ENCODE peak calls at places on chromosomes 12 and 14, in five cellular contexts. F is cardiac muscle cell, Q is A549, R is tibial nerve, I is heart left ventricle. E is an unnamed sample.

GRCh38 chr12:80193900-80194299 is 94.6 kb downstream of the OTOGL start:
- DNase-seq in Q (no peak), R (no peak), I (peak), F (no peak), E (no peak)

GRCh38 chr14:89386214-89386886 is 30.7 kb downstream of the FOXN3 start:
- DNase-seq in Q (no peak), F (no peak), I (no peak), R (no peak), E (no peak)

GRCh38 chr12:57754411-57755193 is at the start of gene MARCHF9:
- DNase-seq in R (no peak), F (no peak), I (peak), Q (peak), E (peak)

GRCh38 chr12:109056891-109057290 is 4.5 kb downstream of the USP30 start:
- DNase-seq in F (no peak), I (no peak), Q (no peak), R (no peak), E (no peak)

GRCh38 chr12:48454675-48455074 is 17.7 kb upstream of the ANP32D start:
- DNase-seq in R (no peak), I (no peak), Q (peak), F (peak), E (peak)

GRCh38 chr14:99592933-99593753 is 10.9 kb downstream of the CCDC85C start:
- DNase-seq in R (no peak), Q (no peak), I (no peak), F (no peak), E (no peak)

GRCh38 chr14:75340921-75341320 is 62.3 kb downstream of the FOS start:
- DNase-seq in Q (no peak), F (peak), R (peak), I (peak), E (no peak)

GRCh38 chr12:156945-157344 is 57.0 kb downstream of the SLC6A12 start:
- DNase-seq in R (no peak), I (no peak), Q (no peak), F (no peak), E (no peak)

GRCh38 chr12:39692258-39692853 is 72.8 kb upstream of the ABCD2 start:
- DNase-seq in R (no peak), F (peak), Q (no peak), I (no peak), E (no peak)

GRCh38 chr14:68109132-68109531 is 289.6 kb downstream of the RAD51B start:
- DNase-seq in Q (no peak), F (peak), R (no peak), I (no peak), E (no peak)

GRCh38 chr14:74965770-74966153 is 10.4 kb upstream of the PGF start:
- DNase-seq in R (no peak), I (no peak), F (peak), Q (no peak), E (no peak)

GRCh38 chr14:76753799-76754198 is 7.5 kb upstream of the VASH1 start:
- DNase-seq in F (no peak), R (no peak), I (no peak), Q (no peak), E (no peak)

GRCh38 chr12:124979568-124979967 is 9.4 kb downstream of the DHX37 start:
- DNase-seq in F (no peak), Q (no peak), I (no peak), R (no peak), E (no peak)

GRCh38 chr12:43836455-43836989 is 641 bp downstream of the TMEM117 start:
- DNase-seq in R (peak), F (peak), I (peak), Q (peak), E (no peak)

GRCh38 chr12:130765186-130765659 is 49.1 kb upstream of the RIMBP2 start:
- DNase-seq in I (no peak), Q (peak), F (no peak), R (no peak), E (no peak)

GRCh38 chr12:115755061-115755751 is 522.3 kb downstream of the MED13L start:
- DNase-seq in I (no peak), R (no peak), F (no peak), Q (no peak), E (no peak)

GRCh38 chr12:74646831-74647230 is 109.2 kb downstream of the ATXN7L3B start:
- DNase-seq in F (peak), R (no peak), I (no peak), Q (peak), E (no peak)

GRCh38 chr12:27429606-27430005 is 16.9 kb upstream of the SMCO2 start:
- DNase-seq in Q (no peak), I (no peak), R (no peak), F (peak), E (no peak)

GRCh38 chr12:69415471-69416275 is 54.5 kb upstream of the FRS2 start:
- DNase-seq in Q (peak), F (peak), R (peak), I (peak), E (no peak)

GRCh38 chr14:37678916-37679315 is 83.5 kb downstream of the TTC6 start:
- DNase-seq in F (peak), I (no peak), Q (no peak), R (no peak), E (no peak)

GRCh38 chr14:61190341-61190740 is 90.8 kb downstream of the TMEM30B start:
- DNase-seq in F (no peak), R (no peak), I (no peak), Q (no peak), E (no peak)

GRCh38 chr12:61538951-61539350 is 721.3 kb upstream of the USP15 start:
- DNase-seq in R (no peak), Q (peak), F (no peak), I (no peak), E (no peak)

GRCh38 chr14:81927069-81927468 is 393.4 kb upstream of the SEL1L start:
- DNase-seq in R (no peak), I (no peak), F (peak), Q (no peak), E (no peak)

GRCh38 chr14:96184737-96185136 is 19.9 kb upstream of the BDKRB2 start:
- DNase-seq in I (no peak), F (peak), R (no peak), Q (no peak), E (no peak)

GRCh38 chr12:108299516-108299915 is 39.6 kb downstream of the CMKLR1 start:
- DNase-seq in Q (no peak), F (no peak), I (no peak), R (no peak), E (no peak)

GRCh38 chr12:62640910-62641448 is 174.4 kb downstream of the MON2 start:
- DNase-seq in I (no peak), R (no peak), Q (peak), F (peak), E (peak)

GRCh38 chr14:77582511-77582910 is 33.9 kb downstream of the SPTLC2 start:
- DNase-seq in I (no peak), F (no peak), Q (no peak), R (no peak), E (no peak)

GRCh38 chr14:68715032-68715924 is 77.6 kb downstream of the ZFP36L1 start:
- DNase-seq in Q (peak), I (no peak), F (peak), R (no peak), E (no peak)

GRCh38 chr12:132153501-132154340 is 9.5 kb downstream of the NOC4L start:
- DNase-seq in F (peak), Q (peak), R (no peak), I (peak), E (no peak)

GRCh38 chr12:80041691-80042090 is 57.6 kb upstream of the OTOGL start:
- DNase-seq in Q (no peak), R (no peak), F (peak), I (no peak), E (no peak)

GRCh38 chr14:53412819-53413664 is 259.9 kb upstream of the DDHD1 start:
- DNase-seq in Q (peak), F (peak), R (no peak), I (no peak), E (no peak)

GRCh38 chr12:19196959-19197630 is 67.6 kb downstream of the PLEKHA5 start:
- DNase-seq in I (no peak), Q (no peak), F (peak), R (no peak), E (no peak)

GRCh38 chr12:9651265-9651729 is 18.2 kb upstream of the CLEC2D start:
- DNase-seq in R (no peak), I (peak), F (peak), Q (no peak), E (no peak)

GRCh38 chr12:111091036-111091435 is 170.7 kb upstream of the MYL2 start:
- DNase-seq in Q (no peak), F (no peak), I (no peak), R (no peak), E (no peak)

DNA sequence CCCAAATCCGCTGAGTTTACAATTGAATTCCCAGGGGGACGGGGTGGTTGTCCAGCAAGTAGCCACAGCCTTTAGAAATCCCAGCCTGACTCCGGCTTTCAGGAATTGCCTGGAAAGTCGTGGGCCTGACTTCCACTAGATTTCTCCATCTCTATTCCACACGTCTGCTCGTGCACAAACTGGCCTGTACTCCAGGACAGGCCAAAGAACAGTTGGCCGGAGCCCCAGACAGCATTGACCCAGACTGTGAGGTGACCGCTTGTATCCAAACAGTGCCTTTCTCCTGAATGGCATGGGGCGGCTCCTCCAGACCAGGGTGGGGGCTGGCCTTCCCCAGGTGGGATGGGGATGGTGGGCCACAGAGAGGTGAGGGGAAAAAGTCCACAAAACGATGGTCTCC is 62.2 kb downstream of the KDM2B start:
- DNase-seq in R (no peak), F (no peak), I (no peak), Q (no peak), E (no peak)
- TF ChIP-seq CTCF in R (no peak), F (no peak), I (no peak), Q (no peak), E (no peak)

GRCh38 chr14:64476438-64476837 is 11.1 kb downstream of the AKAP5 start:
- DNase-seq in I (no peak), F (no peak), R (no peak), Q (no peak), E (no peak)

GRCh38 chr14:64474698-64475097 is 9.4 kb downstream of the AKAP5 start:
- DNase-seq in I (no peak), R (no peak), Q (no peak), F (no peak), E (no peak)

GRCh38 chr14:64474041-64474440 is 8.7 kb downstream of the AKAP5 start:
- DNase-seq in F (no peak), I (no peak), R (no peak), Q (no peak), E (no peak)

GRCh38 chr14:64475585-64476273 is 10.4 kb downstream of the AKAP5 start:
- DNase-seq in R (no peak), I (no peak), F (no peak), Q (no peak), E (no peak)

GRCh38 chr14:64478634-64479250 is 13.4 kb downstream of the AKAP5 start:
- DNase-seq in R (no peak), Q (no peak), I (no peak), F (peak), E (no peak)
- TF ChIP-seq CTCF in R (peak), Q (peak), I (peak), F (peak), E (no peak)

GRCh38 chr12:75922944-75923642 is 108.5 kb downstream of the PHLDA1 start:
- DNase-seq in F (no peak), I (no peak), R (no peak), Q (no peak), E (no peak)
- TF ChIP-seq CTCF in F (no peak), I (no peak), R (no peak), Q (no peak), E (no peak)

GRCh38 chr12:16076553-16076952 is 165.4 kb downstream of the DERA start:
- DNase-seq in Q (peak), I (no peak), F (peak), R (no peak), E (no peak)
- TF ChIP-seq CTCF in Q (peak), I (peak), F (peak), R (no peak), E (peak)

GRCh38 chr12:4653257-4653656 is 4.3 kb downstream of the NDUFA9 start:
- DNase-seq in R (no peak), I (no peak), Q (no peak), F (no peak), E (no peak)
- TF ChIP-seq CTCF in R (no peak), I (no peak), Q (no peak), F (no peak), E (no peak)

GRCh38 chr12:14416658-14417057 is 51.2 kb downstream of the ATF7IP start:
- DNase-seq in I (peak), R (no peak), Q (peak), F (peak), E (peak)
- TF ChIP-seq CTCF in I (peak), R (no peak), Q (no peak), F (peak), E (no peak)

GRCh38 chr14:94181835-94182234 is 7.7 kb downstream of the PPP4R4 start:
- DNase-seq in F (no peak), I (no peak), Q (no peak), R (no peak), E (no peak)

GRCh38 chr14:94177806-94178205 is 3.7 kb downstream of the PPP4R4 start:
- DNase-seq in Q (no peak), I (no peak), R (no peak), F (no peak), E (no peak)

GRCh38 chr14:94176808-94177207 is 2.7 kb downstream of the PPP4R4 start:
- DNase-seq in I (no peak), R (no peak), F (no peak), Q (no peak), E (no peak)

GRCh38 chr14:94179244-94179643 is 5.1 kb downstream of the PPP4R4 start:
- DNase-seq in Q (no peak), I (no peak), F (no peak), R (no peak), E (no peak)

DNA sequence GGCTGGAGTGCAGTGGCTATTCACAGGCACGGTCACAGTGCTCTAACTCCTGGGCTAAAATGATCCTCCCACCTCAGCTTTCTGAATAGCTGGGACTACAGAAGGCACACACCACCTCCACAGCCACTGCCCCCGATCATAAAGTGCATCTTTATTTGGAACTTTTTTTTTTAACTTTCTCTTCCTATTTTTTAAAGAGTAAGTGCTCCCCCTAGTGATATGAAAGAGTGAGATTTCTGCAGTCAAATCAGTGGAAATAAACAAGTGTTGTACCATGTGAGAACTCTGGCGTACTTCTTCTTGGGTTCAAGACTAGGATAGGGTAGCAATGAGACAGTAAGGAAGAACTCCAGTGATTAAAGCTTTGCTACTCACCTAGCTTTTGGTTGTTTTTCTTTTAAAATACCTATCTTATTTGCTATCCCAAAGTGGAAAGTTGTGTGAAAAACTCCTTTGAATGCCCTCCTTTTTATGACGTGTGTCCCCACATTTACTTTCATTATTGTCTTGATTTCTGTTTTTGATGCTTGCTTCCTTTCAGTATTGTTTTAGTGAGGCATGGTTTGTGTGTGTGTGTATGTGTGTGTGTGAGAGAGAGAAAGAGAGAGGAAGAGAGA is 6.6 kb downstream of the PPP4R4 start:
- DNase-seq in R (no peak), Q (peak), I (no peak), F (peak), E (peak)
- TF ChIP-seq CTCF in R (peak), Q (peak), I (peak), F (peak), E (peak)

GRCh38 chr14:51784466-51784865 is 75.9 kb upstream of the GNG2 start:
- DNase-seq in Q (no peak), I (no peak), R (no peak), F (peak), E (no peak)
- TF ChIP-seq CTCF in Q (no peak), I (no peak), R (no peak), F (no peak), E (no peak)

E was measured in GM12864.